ENCODE peak calls at places on chromosomes 6 and 20, in six cellular contexts. T is psoas muscle, I is A549, F is GM23338, Y is pancreas, M is Panc1. V is an unnamed sample.

GRCh38 chr6:44715188-44715587 is 327.7 kb downstream of the CDC5L start:
- DNase-seq in T (no peak), I (no peak), F (no peak), M (no peak), Y (no peak), V (no peak)

GRCh38 chr6:27810768-27811298 is 101.4 kb downstream of the OR2B2 start:
- DNase-seq in I (no peak), M (no peak), T (no peak), Y (no peak), F (peak; percentile 18), V (no peak)

GRCh38 chr20:64111841-64112641 is 4.7 kb upstream of the NPBWR2 start:
- DNase-seq in T (peak; percentile 42), F (peak; percentile 3), M (no peak), I (no peak), Y (no peak), V (no peak)

GRCh38 chr6:524803-525202 is 132.1 kb downstream of the HUS1B start:
- DNase-seq in I (no peak), T (no peak), M (no peak), Y (no peak), F (no peak), V (no peak)

GRCh38 chr6:15839969-15840541 is 177.2 kb upstream of the DTNBP1 start:
- DNase-seq in F (no peak), Y (no peak), I (no peak), M (no peak), T (no peak), V (no peak)

GRCh38 chr6:155327326-155328073 is 13.2 kb upstream of the TFB1M start:
- DNase-seq in I (peak; percentile 56), M (peak; percentile 55), T (peak; percentile 65), Y (peak; percentile 23), F (peak; percentile 77), V (peak; percentile 85)

GRCh38 chr6:30127238-30128093 is 8.5 kb upstream of the TRIM40 start:
- DNase-seq in M (no peak), I (no peak), F (peak; percentile 77), Y (no peak), T (no peak), V (no peak)

GRCh38 chr20:60862601-60863000 is 389.5 kb upstream of the CDH4 start:
- DNase-seq in I (no peak), F (no peak), M (no peak), T (no peak), Y (no peak), V (no peak)

GRCh38 chr6:137705166-137706064 is 161.6 kb upstream of the TNFAIP3 start:
- DNase-seq in M (peak; percentile 36), T (peak; percentile 64), Y (peak; percentile 43), I (peak; percentile 33), F (peak; percentile 73), V (peak; percentile 76)

GRCh38 chr6:34373511-34373910 is 19.0 kb downstream of the NUDT3 start:
- DNase-seq in M (no peak), T (no peak), F (no peak), I (no peak), Y (no peak), V (no peak)

GRCh38 chr6:6169141-6169540 is 151.3 kb downstream of the F13A1 start:
- DNase-seq in Y (no peak), T (no peak), M (no peak), I (no peak), F (peak; percentile 58), V (no peak)

GRCh38 chr20:24977336-24977735 is 15.2 kb downstream of the APMAP start:
- DNase-seq in T (no peak), Y (no peak), M (no peak), F (no peak), I (no peak), V (no peak)

DNA sequence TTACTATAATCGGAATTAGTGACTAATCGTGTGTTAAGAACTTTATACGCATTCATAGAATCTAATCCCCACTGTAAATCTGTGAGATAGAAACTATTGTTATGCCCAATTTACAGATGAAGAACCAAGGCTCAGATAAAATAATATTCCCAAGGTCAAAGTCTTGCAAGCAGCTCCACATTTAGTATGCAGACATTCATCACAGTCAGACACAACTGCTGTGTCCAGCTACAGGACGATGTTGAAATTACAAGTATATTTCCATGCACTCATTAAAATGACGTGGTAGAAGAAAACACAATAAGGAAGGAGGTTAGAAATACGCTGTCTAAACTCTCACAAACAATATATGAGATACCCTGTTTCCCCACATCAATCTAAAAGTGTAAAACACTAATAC is 82.5 kb downstream of the PREX1 start:
- DNase-seq in T (no peak), Y (no peak), M (no peak), I (peak; percentile 46), F (no peak), V (peak; percentile 33)
- TF ChIP-seq CTCF in T (no peak), Y (no peak), M (no peak), I (no peak), F (no peak), V (no peak)

GRCh38 chr6:89035252-89036106 is 45.1 kb upstream of the PNRC1 start:
- DNase-seq in Y (peak; percentile 72), F (no peak), T (peak; percentile 96), M (peak; percentile 22), I (peak; percentile 93), V (peak; percentile 99)

GRCh38 chr6:89032599-89032998 is 48.0 kb upstream of the PNRC1 start:
- DNase-seq in T (no peak), M (no peak), I (no peak), F (no peak), Y (no peak), V (peak; percentile 41)

GRCh38 chr6:89037156-89037900 is 43.2 kb upstream of the PNRC1 start:
- DNase-seq in M (no peak), T (peak; percentile 73), I (no peak), Y (no peak), F (no peak), V (no peak)

GRCh38 chr6:89028774-89029173 is 51.8 kb upstream of the PNRC1 start:
- DNase-seq in Y (no peak), M (no peak), T (no peak), F (no peak), I (no peak), V (no peak)

GRCh38 chr6:89034586-89035251 is 45.8 kb upstream of the PNRC1 start:
- DNase-seq in I (peak; percentile 54), M (no peak), T (no peak), F (no peak), Y (no peak), V (peak; percentile 97)
- H3K4me3 ChIP-seq in I (peak overlapping the region; percentile 11), M (no peak overlapping the region), T (peak overlapping the region; percentile 40), F (no peak overlapping the region), Y (no peak overlapping the region), V (peak overlapping the region; percentile 4)

DNA sequence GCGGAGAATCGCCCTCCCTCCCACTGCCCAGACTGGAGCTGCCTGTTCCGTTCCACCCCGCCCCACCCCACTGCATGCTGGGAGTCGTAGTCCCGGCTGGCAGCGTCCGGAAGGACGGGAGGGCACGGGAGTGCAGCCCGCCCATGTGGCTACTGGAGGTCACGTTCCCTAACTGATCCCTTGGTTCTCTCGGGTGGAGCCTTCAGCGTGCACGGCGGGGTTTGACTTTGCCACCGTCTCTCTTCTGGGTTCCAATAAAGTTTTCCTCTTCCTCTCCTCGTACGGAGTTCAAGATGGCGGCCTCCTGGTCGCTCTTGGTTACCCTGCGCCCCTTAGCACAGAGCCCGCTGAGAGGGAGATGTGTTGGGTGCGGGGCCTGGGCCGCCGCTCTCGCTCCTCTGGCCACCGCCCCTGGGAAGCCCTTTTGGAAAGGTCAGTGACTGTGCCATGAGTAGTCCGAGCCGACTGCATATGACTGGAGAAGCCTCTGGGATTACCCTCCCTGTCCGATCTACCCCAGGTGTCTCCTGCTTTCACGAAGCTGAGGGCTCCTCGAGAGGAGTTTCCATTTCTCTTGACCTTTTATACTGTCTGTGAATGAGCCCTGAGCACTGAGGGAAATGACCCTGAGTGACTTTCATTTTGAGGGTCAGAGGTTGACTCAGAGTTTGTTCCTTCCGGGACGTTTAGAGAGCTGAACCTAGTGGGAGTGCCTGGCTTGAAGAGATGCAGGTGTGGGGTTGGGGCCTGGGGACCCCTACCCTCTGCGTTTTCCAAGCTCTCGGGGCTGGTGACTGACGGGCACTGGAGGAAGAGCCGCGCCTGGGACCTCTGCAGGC is at the start of gene AFG1L:
- DNase-seq in I (peak; percentile 87), M (peak; percentile 86), F (peak; percentile 96), T (peak; percentile 95), Y (peak; percentile 91), V (peak; percentile 92)
- TF ChIP-seq CTCF in I (no peak), M (no peak), F (no peak), T (no peak), Y (no peak), V (no peak)

DNA sequence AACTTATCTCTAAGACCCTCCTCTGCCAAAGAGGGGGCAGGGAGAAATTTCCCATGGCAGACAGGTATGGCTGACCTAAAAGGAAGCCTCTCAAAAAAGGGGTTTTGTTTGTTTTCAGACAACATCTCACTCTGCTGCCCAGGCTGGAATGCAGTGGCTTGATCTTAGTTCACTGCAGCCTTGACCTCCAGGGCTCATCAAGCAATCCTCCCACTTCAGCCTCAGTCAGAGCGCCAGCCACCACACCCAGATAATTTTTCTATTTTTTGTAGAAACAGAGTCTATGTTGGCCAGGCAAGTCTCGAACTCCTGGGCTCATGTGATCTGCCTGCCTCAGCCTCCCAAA is 3.8 kb downstream of the EZR start:
- DNase-seq in I (no peak), Y (no peak), T (no peak), M (no peak), F (no peak), V (no peak)
- H3K4me3 ChIP-seq in I (peak overlapping the region; percentile 90), Y (peak overlapping the region; percentile 82), T (no peak overlapping the region), M (peak overlapping the region; percentile 86), F (peak overlapping the region; percentile 91), V (no peak overlapping the region)

DNA sequence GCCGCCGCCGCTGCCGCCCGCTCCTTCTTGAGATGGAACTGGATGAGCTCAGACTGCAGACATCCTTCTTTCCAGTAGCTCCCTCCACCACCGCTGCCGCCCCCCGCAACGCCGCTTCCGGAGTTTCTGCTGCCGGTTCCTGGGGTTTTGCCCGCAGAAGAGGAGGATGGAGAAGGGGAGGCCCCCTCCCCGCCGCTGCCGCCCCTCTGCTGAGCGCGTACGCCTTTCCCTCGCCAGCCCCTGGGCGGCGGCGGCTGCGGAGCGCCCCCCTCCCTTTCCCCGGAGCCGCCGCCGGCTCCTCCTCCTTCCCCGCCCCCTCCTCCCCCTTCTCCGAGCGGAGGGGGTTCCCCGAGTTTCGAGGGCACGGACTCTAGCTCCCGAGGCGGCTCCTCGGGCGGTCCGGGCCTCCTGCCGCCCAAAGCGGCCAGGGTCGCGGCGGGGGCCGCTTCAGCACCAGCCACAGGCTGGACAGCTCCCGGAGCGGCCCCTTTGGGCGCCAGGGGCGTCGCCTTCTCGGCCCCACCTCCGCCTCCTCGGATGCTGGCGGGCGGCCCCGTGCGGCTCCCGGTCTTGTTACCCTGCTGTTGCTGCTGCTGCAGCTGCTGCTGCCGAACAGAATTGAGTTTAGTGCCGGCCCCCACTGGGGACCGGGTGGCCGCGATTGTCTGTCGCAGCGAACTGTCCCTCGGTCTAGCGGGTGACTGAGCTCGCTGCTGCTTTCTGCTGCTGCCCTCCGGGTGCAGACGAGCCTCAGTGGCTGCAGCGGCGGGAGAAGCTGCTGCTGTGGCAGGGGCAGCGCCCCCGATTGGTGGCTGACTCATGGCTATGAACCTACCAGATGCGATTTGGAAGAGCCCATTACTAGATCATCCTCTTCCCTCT is 3.1 kb downstream of the MTCL3 start:
- DNase-seq in I (peak; percentile 7), Y (peak; percentile 26), M (no peak), F (peak; percentile 74), T (peak; percentile 84), V (peak; percentile 68)
- TF ChIP-seq CTCF in I (no peak), Y (no peak), M (no peak), F (no peak), T (no peak), V (no peak)

DNA sequence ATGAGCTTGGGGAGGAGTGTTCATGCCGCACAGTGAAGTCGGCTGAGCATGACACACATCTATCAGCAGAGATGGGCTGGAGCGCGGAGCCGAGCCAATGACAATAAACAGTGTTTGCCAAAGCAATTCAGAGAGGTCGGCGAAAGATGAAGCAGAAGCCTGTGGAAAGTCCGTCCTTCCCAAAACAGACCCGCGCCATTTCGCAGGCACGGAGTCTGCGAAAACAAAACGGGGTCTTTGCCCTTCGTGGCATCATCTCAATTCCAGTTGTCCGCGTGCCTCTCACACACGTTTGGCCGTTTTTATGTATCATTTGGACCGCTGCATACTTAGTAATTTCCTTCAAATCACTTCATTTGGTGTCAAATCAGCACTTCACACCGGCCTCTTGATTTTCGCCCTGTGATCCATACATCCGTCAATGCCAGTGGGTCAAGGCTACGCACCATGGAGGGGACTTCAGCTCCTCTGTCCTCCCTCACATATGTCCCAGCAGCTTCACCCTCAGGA is 71.3 kb downstream of the SULF2 start:
- DNase-seq in F (no peak), M (no peak), I (no peak), T (peak; percentile 66), Y (no peak), V (peak; percentile 20)
- H3K4me3 ChIP-seq in F (no peak overlapping the region), M (no peak overlapping the region), I (no peak overlapping the region), T (no peak overlapping the region), Y (no peak overlapping the region), V (no peak overlapping the region)

V was measured in cardiac fibroblast.